ENCODE peak calls at places on chromosomes 7 and 10, in ten cellular contexts. W is transverse colon, T is astrocyte, X is spleen, Q is right lobe of liver, Y is GM12878, U is suprapubic skin, K is IMR-90, D is tibial artery, I is ascending aorta. H is an unnamed sample.

GRCh38 chr10:104406715-104407517 is 53.3 kb downstream of the CFAP58 start:
- DNase-seq in U (no peak), Q (no peak), K (peak; percentile 50), X (no peak), T (peak; percentile 49), I (no peak), W (no peak), D (no peak), Y (no peak), H (no peak)

GRCh38 chr10:89391882-89392756 is at the start of gene IFIT1:
- DNase-seq in K (peak; percentile 95), U (no peak), T (peak; percentile 94), I (no peak), X (no peak), Q (no peak), W (peak; percentile 59), Y (peak; percentile 80), D (peak; percentile 76), H (no peak)

GRCh38 chr10:103622286-103622685 is 128.8 kb downstream of the NEURL1 start:
- DNase-seq in Y (no peak), I (no peak), Q (no peak), X (no peak), U (no peak), D (no peak), T (no peak), K (no peak), W (no peak), H (no peak)

GRCh38 chr10:75632750-75633462 is 201.5 kb downstream of the LRMDA start:
- DNase-seq in T (no peak), I (no peak), X (no peak), Y (no peak), U (no peak), Q (no peak), D (no peak), W (no peak), K (no peak), H (no peak)

GRCh38 chr7:33351709-33352108 is 222.3 kb downstream of the BBS9 start:
- DNase-seq in U (no peak), Y (no peak), W (no peak), I (no peak), X (no peak), T (no peak), K (no peak), D (no peak), Q (no peak), H (no peak)

GRCh38 chr10:17074548-17074860 is 55.1 kb downstream of the CUBN start:
- DNase-seq in T (peak; percentile 70), W (no peak), K (peak; percentile 52), X (no peak), D (no peak), Q (no peak), Y (no peak), I (no peak), U (no peak), H (no peak)

GRCh38 chr7:28802450-28802849 is 155.7 kb downstream of the TRIL start:
- DNase-seq in U (no peak), Q (no peak), W (no peak), I (no peak), K (no peak), X (no peak), Y (no peak), D (no peak), T (peak; percentile 77), H (no peak)

GRCh38 chr7:135317676-135318326 is 84.2 kb downstream of the STRA8 start:
- DNase-seq in U (no peak), D (no peak), K (no peak), Q (no peak), T (no peak), X (no peak), Y (no peak), W (peak; percentile 55), I (no peak), H (no peak)

GRCh38 chr7:47582748-47583740 is 1.1 kb upstream of the TNS3 start:
- DNase-seq in X (no peak), U (no peak), T (peak; percentile 79), K (no peak), W (no peak), D (peak; percentile 83), I (no peak), Q (no peak), Y (no peak), H (no peak)

GRCh38 chr10:87092861-87093460 is 1.7 kb downstream of the GLUD1 start:
- DNase-seq in U (no peak), W (peak; percentile 38), Y (peak; percentile 42), K (peak; percentile 28), T (peak; percentile 25), D (no peak), Q (no peak), I (no peak), X (no peak), H (no peak)

GRCh38 chr7:32275216-32275979 is 205.2 kb upstream of the PDE1C start:
- DNase-seq in Q (no peak), T (no peak), U (no peak), K (no peak), X (no peak), D (no peak), I (no peak), Y (peak; percentile 15), W (no peak), H (no peak)

DNA sequence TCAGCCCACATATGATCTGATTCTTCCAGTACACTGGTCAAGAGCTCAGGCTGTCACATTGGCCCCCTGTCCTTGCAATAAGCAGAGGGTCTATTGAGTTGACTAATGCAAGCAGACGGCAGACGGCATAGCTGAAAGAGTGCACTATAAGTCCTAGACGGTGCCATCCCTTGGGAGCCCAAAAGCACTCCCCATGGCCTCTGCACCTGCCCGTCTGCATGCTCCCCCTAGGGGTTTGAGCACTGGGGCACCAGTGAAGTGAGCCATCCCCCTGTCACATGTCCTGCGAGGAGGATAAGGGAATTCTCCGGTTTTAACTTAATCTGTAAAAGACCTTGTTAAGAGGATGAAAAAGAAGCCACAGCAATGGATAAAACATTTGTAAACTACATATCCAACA is 181.6 kb upstream of the PRSS1 start:
- DNase-seq in U (no peak), T (no peak), I (no peak), W (no peak), Q (no peak), K (no peak), Y (no peak), D (no peak), X (no peak), H (no peak)
- TF ChIP-seq CTCF in U (no peak), T (no peak), I (no peak), W (no peak), Q (no peak), K (no peak), Y (no peak), D (no peak), X (no peak), H (no peak)

GRCh38 chr7:75743455-75743859 is 4.7 kb upstream of the HIP1 start:
- DNase-seq in W (peak; percentile 17), D (no peak), I (no peak), Y (no peak), X (no peak), T (no peak), Q (no peak), K (no peak), U (no peak), H (no peak)

GRCh38 chr7:75738975-75739795 is 444 bp upstream of the HIP1 start:
- DNase-seq in D (peak; percentile 100), T (peak; percentile 95), K (peak; percentile 98), I (peak; percentile 98), W (peak; percentile 100), Q (peak; percentile 100), Y (peak; percentile 79), U (peak; percentile 100), X (peak; percentile 100), H (peak; percentile 100)

GRCh38 chr7:75739796-75740672 is 1.3 kb upstream of the HIP1 start:
- DNase-seq in U (no peak), K (peak; percentile 62), Q (no peak), I (no peak), Y (peak; percentile 40), T (peak; percentile 44), W (no peak), D (no peak), X (no peak), H (no peak)

GRCh38 chr7:75738604-75738974 is at the start of gene HIP1:
- DNase-seq in D (no peak), U (no peak), K (no peak), X (no peak), T (no peak), Q (no peak), W (no peak), I (no peak), Y (no peak), H (no peak)

DNA sequence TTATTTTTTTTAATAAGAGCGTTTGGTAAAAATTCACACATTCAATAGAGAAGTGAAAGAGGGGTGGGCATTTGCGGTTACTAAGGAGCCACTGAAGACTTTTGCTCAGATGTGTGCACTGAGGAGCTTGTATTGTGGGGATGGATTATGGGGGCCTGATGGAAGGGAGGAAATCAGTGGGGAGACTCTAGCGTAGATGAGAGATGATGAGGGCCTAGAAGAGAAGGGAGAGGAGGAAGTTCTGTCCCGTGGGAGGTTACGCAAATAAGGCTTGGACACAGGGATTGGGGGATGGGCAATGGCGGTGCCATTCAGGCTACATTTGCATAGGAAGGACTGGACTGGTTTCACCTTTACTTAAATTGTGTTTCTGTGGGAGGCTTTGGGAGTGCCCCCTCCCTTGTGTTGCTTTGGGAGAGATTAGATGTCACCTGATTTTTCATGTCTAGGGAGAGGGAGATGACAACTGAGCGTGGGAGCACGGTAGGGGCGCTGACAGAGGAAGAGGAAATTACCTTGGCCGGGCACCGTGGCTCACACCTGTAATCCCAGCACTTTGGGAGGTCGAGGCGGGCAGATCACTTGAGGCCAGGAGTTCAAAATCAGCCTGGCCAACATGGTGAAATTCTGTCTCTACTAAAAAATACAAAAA is 2.2 kb upstream of the HIP1 start:
- DNase-seq in K (no peak), U (no peak), I (no peak), Y (peak; percentile 80), Q (no peak), X (no peak), D (peak; percentile 72), T (no peak), W (peak; percentile 57), H (peak; percentile 78)
- H3K4me3 ChIP-seq in K (no peak overlapping the region), U (no peak overlapping the region), I (no peak overlapping the region), Y (peak overlapping the region; percentile 21), Q (no peak overlapping the region), X (no peak overlapping the region), D (no peak overlapping the region), T (no peak overlapping the region), W (no peak overlapping the region), H (no peak overlapping the region)

DNA sequence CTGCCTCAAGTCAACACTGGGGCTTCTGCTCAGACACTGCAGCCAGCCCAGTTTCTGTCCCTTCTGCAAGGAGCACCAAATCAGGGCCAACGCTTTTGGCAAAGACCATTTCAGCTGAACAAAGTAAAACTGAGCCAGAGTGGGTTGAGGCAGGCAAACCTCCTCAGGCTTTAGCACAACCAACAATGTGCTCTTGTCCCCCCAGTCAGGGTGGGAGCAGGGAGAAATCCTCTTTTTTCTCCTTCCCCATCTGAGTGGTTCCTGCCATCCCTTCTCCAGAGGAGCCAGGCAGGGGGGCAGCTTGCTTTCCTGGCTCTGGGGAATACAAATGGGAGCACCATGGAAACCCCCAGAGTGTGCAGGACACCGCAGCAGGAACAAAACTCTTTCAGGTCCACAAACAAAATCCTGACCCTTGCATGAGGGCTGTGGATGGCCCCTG is 14.3 kb downstream of the CAMK2G start:
- DNase-seq in D (no peak), W (no peak), X (no peak), T (no peak), I (no peak), Y (no peak), K (no peak), U (no peak), Q (no peak), H (no peak)
- H3K4me1 ChIP-seq in D (peaks cover 96% of the 10 kb centered on the region), W (peaks cover 81% of the 10 kb centered on the region), X (peaks cover 67% of the 10 kb centered on the region), T (peaks cover 30% of the 10 kb centered on the region), I (peaks cover 24% of the 10 kb centered on the region), Y (peaks cover 48% of the 10 kb centered on the region), K (peaks cover 6% of the 10 kb centered on the region), U (peaks cover 39% of the 10 kb centered on the region), Q (peaks cover 8% of the 10 kb centered on the region), H (peaks cover 60% of the 10 kb centered on the region)

GRCh38 chr10:116268976-116269375 is 4.0 kb downstream of the GFRA1 start:
- DNase-seq in Y (no peak), I (no peak), X (no peak), Q (no peak), K (no peak), W (no peak), D (no peak), T (no peak), U (no peak), H (no peak)
- TF ChIP-seq CTCF in Y (no peak), I (no peak), X (no peak), Q (peak; percentile 21), K (no peak), W (no peak), D (no peak), T (no peak), U (no peak), H (no peak)

H was measured in left lung.